ENCODE peak calls at places on chromosome 5, in seven cellular contexts. B is tibial nerve, X is stomach, J is body of pancreas, C is IMR-90, W is HepG2, Z is A549. D is an unnamed sample.

GRCh38 chr5:143806568-143806967 is 5.4 kb upstream of the HMHB1 start:
- DNase-seq in B (no peak), X (no peak), J (no peak), C (no peak), W (no peak), Z (no peak), D (no peak)

GRCh38 chr5:2329741-2330140 is 421.7 kb downstream of the IRX2 start:
- DNase-seq in B (no peak), X (no peak), J (no peak), C (no peak), W (no peak), Z (no peak), D (no peak)

GRCh38 chr5:1736065-1736464 is 63.6 kb downstream of the MRPL36 start:
- DNase-seq in B (no peak), X (no peak), J (no peak), C (no peak), W (no peak), Z (no peak), D (no peak)

GRCh38 chr5:1204693-1205242 is 3.4 kb downstream of the SLC6A19 start:
- DNase-seq in B (no peak), X (no peak), J (peak; percentile 87), C (peak; percentile 38), W (peak; percentile 71), Z (peak; percentile 58), D (no peak)

GRCh38 chr5:154520861-154521453 is 42.9 kb upstream of the HAND1 start:
- DNase-seq in B (no peak), X (no peak), J (peak; percentile 45), C (no peak), W (peak; percentile 34), Z (peak; percentile 43), D (peak; percentile 43)

GRCh38 chr5:24644757-24645156 is at the start of gene CDH10:
- DNase-seq in B (no peak), X (no peak), J (peak; percentile 34), C (no peak), W (no peak), Z (peak; percentile 29), D (no peak)

GRCh38 chr5:159095882-159096554 is 3.7 kb downstream of the EBF1 start:
- DNase-seq in B (no peak), X (no peak), J (no peak), C (no peak), W (no peak), Z (no peak), D (no peak)

GRCh38 chr5:168713051-168713450 is 133.9 kb upstream of the PANK3 start:
- DNase-seq in B (no peak), X (no peak), J (no peak), C (no peak), W (no peak), Z (no peak), D (no peak)

GRCh38 chr5:6080930-6081726 is 297.2 kb downstream of the MED10 start:
- DNase-seq in B (no peak), X (no peak), J (no peak), C (no peak), W (no peak), Z (peak; percentile 21), D (no peak)

GRCh38 chr5:1016476-1016875 is 7.9 kb downstream of the NKD2 start:
- DNase-seq in B (no peak), X (no peak), J (no peak), C (no peak), W (no peak), Z (no peak), D (no peak)

GRCh38 chr5:33336911-33337620 is 103.7 kb upstream of the TARS1 start:
- DNase-seq in B (no peak), X (no peak), J (no peak), C (peak; percentile 82), W (no peak), Z (no peak), D (no peak)

GRCh38 chr5:140827704-140828401 is at the start of gene PCDHA6:
- DNase-seq in B (no peak), X (no peak), J (no peak), C (no peak), W (no peak), Z (no peak), D (no peak)

GRCh38 chr5:55994998-55995914 is 493 bp upstream of the IL6ST start:
- DNase-seq in B (peak; percentile 95), X (peak; percentile 98), J (peak; percentile 98), C (peak; percentile 96), W (peak; percentile 96), Z (peak; percentile 97), D (peak; percentile 95)
- TF ChIP-seq POLR2A in B (peak; percentile 8), X (no peak), J (peak; percentile 61), C (peak; percentile 80), W (peak; percentile 68), Z (peak; percentile 50), D (peak; percentile 35)

GRCh38 chr5:128083033-128083810 is at the start of gene SLC12A2:
- DNase-seq in B (peak; percentile 88), X (peak; percentile 91), J (peak; percentile 95), C (peak; percentile 96), W (peak; percentile 68), Z (peak; percentile 97), D (peak; percentile 58)
- TF ChIP-seq POLR2A in B (peak; percentile 78), X (no peak), J (peak; percentile 79), C (peak; percentile 89), W (peak; percentile 72), Z (peak; percentile 91), D (peak; percentile 86)

DNA sequence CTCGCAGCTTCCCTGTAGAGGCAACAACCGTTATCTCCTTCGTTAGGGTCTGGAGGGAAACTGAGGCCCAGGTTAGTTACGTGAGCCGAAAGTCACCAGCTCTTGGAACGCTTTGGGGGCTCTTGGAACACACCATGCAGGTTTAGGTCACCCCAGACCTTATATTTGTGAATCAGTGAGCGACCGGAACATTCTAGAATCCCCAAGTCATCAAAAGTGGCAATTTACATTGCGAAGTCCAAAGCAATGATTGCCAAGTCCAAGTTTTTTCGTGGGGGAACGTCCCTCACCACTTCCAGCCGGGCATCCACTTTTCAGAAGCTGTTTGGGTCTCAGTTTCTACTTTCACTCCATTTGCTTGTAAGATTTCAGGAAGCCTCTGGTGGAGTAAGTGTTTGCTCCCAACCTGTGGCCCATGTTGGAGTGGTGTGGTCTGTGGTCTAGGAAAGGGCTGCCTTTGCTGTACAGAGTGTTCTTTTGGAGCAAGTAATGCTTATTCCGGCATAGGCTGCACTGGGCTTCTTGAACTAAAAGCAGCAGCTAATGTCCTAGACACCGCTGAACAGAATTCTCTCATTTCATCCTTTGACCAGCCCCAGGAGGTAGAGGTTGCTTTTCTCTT is 32.8 kb upstream of the SPRY4 start:
- DNase-seq in B (no peak), X (no peak), J (peak; percentile 16), C (peak; percentile 10), W (no peak), Z (no peak), D (no peak)
- TF ChIP-seq POLR2A in B (no peak), X (no peak), J (no peak), C (no peak), W (no peak), Z (no peak), D (no peak)

DNA sequence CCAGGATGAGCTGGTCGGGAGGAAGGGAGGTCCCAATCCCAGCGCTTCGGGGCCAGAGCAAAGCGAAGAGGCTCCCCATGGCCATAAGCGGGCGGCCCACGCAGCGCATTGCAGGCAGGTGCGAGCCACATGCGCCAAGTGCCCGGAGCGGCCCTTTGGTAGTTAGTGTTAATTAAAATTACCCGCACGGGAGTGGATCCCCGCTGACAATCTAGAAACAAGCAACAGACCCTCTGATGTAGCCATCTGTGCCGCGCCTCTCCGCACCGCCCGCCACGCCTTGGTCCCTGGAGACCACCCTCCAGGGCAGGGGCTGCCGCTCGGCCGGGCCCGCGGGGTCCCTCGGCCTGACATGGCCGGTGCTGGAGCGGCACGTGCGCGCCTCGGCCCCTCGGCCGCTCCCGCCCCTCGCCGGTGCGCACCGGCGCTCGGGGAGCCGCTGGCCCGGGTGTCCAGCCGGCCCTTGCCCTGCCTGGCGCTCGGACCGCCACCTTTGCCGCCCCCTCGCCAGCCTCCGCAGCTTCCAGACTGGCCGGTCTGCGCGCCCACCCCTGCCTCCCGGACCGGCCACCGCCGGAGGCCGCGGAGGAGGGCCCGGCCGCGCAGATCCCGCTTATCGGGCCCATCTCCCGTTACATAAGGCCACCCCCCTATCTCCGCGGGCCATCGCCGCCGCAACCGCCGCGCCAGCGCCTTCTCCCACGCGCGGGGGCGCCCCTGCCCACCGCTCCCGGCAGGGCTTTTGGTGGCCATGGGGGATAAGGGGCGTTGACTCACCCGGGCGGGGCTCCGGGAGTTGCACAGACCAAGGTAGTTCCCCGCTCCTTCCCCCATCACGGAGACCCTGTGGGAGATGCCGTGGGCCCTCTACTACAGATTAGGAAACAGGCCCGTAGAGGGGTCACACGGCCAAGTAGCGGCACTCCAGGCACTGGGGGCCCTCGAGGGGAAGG is 1.9 kb upstream of the IL13 start:
- DNase-seq in B (no peak), X (peak; percentile 27), J (no peak), C (no peak), W (no peak), Z (no peak), D (no peak)
- TF ChIP-seq POLR2A in B (no peak), X (no peak), J (no peak), C (no peak), W (no peak), Z (no peak), D (no peak)

DNA sequence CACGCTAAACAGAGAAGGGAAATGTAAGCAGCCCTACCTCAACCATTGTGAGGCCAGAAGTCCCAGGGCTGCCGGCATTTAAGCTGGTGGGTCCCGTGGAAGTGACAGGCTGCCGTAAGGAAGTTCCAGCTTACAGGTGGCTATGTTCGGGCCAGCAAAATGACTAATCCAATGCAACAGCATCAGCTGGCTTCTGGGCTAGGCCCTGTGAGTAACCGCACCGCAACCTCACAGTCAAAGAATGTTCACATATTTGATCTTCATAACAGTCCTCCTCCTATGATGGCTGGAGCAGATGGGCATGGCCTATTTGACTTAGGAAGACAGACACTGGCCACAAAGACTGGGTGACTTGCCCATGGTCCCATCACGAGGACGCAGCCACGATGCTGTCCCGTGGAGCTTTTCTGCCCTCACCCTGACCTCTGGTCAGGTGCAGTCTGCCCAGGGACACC is 88.2 kb downstream of the LIFR start:
- DNase-seq in B (peak; percentile 47), X (no peak), J (peak; percentile 40), C (peak; percentile 97), W (peak; percentile 50), Z (peak; percentile 74), D (no peak)
- TF ChIP-seq POLR2A in B (no peak), X (no peak), J (no peak), C (no peak), W (no peak), Z (no peak), D (no peak)

DNA sequence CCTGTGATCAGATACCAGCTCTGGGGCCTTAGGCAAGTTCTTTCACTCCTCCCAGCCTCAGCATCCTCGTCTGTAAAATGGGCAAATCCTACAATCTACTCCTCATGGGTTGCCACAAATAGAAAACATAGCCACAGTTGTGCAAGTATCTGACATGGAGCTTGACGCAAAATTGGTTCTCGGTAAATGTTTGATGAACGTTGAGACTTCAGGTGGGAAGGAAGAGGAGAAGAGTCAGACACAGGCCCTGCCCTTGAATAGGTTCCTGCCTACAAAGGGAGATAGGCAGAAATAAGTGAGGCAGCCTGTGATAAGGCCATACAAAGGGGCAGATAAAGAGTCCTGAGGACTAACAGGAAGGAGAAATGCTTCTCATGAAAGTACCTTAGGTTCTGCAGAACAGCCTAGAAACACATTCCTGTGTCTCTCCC is 26.1 kb upstream of the CPEB4 start:
- DNase-seq in B (no peak), X (no peak), J (no peak), C (no peak), W (no peak), Z (no peak), D (no peak)
- TF ChIP-seq POLR2A in B (no peak), X (no peak), J (no peak), C (no peak), W (no peak), Z (no peak), D (no peak)

D was measured in GM12892.